ENCODE peak calls at places on chromosomes 3 and 15, in eight cellular contexts. H, U, D, E, W, F, B and O are unnamed samples.

GRCh38 chr3:129121792-129122696 is at the start of gene RAB43:
- DNase-seq in E (peak; percentile 95), U (peak; percentile 74), H (peak; percentile 75), F (peak; percentile 96), W (peak; percentile 62), B (peak; percentile 98), D (peak; percentile 91), O (peak; percentile 86)

GRCh38 chr3:182913889-182914288 is 66.4 kb downstream of the DCUN1D1 start:
- DNase-seq in H (no peak), B (no peak), E (no peak), F (no peak), D (no peak), U (peak; percentile 85), W (no peak), O (no peak)

GRCh38 chr3:143731776-143732175 is 116.5 kb downstream of the SLC9A9 start:
- DNase-seq in E (no peak), W (no peak), B (no peak), F (no peak), H (no peak), D (no peak), U (no peak), O (no peak)

GRCh38 chr3:54835701-54836100 is 92.2 kb downstream of the LRTM1 start:
- DNase-seq in F (no peak), D (no peak), U (no peak), H (no peak), W (no peak), B (no peak), E (no peak), O (no peak)

GRCh38 chr3:187227658-187228258 is 30.5 kb downstream of the RTP1 start:
- DNase-seq in D (no peak), B (no peak), E (no peak), H (peak; percentile 33), F (peak; percentile 60), W (peak; percentile 81), U (no peak), O (no peak)

GRCh38 chr3:159586587-159587202 is 401.9 kb upstream of the IL12A start:
- DNase-seq in U (no peak), B (peak; percentile 64), F (peak; percentile 30), H (peak; percentile 15), D (no peak), W (peak; percentile 39), E (no peak), O (no peak)

GRCh38 chr3:14988988-14989394 is 41.6 kb downstream of the NR2C2 start:
- DNase-seq in U (peak; percentile 98), E (no peak), D (no peak), F (no peak), W (no peak), B (no peak), H (peak; percentile 19), O (peak; percentile 21)

GRCh38 chr15:63495343-63495742 is 9.1 kb upstream of the USP3 start:
- DNase-seq in D (no peak), E (no peak), W (no peak), F (no peak), U (no peak), B (no peak), H (no peak), O (no peak)

GRCh38 chr15:37096878-37097568 is 3.3 kb downstream of the MEIS2 start:
- DNase-seq in D (no peak), E (peak; percentile 51), U (no peak), W (no peak), B (no peak), F (no peak), H (no peak), O (no peak)

GRCh38 chr3:115398481-115398880 is 224.8 kb upstream of the GAP43 start:
- DNase-seq in B (no peak), H (no peak), D (no peak), U (no peak), E (no peak), W (no peak), F (no peak), O (no peak)

GRCh38 chr15:90114451-90114901 is 12.2 kb upstream of the IDH2 start:
- DNase-seq in D (no peak), H (no peak), U (no peak), B (no peak), E (peak; percentile 4), F (no peak), W (no peak), O (no peak)

GRCh38 chr3:171328419-171329082 is 131.7 kb downstream of the TNIK start:
- DNase-seq in B (peak; percentile 39), E (peak; percentile 75), D (peak; percentile 25), H (no peak), W (peak; percentile 25), F (no peak), U (no peak), O (no peak)

GRCh38 chr15:70098461-70099166 is 897 bp upstream of the TLE3 start:
- DNase-seq in E (peak; percentile 94), U (peak; percentile 24), W (no peak), D (peak; percentile 52), H (peak; percentile 54), F (no peak), B (peak; percentile 60), O (peak; percentile 53)

GRCh38 chr15:88624156-88624970 is 3.2 kb downstream of the AEN start:
- DNase-seq in B (peak; percentile 49), E (no peak), W (peak; percentile 38), H (no peak), F (no peak), D (no peak), U (peak; percentile 79), O (no peak)

GRCh38 chr3:66557166-66557565 is 56.3 kb upstream of the LRIG1 start:
- DNase-seq in W (no peak), B (no peak), H (no peak), U (no peak), E (no peak), D (no peak), F (no peak), O (no peak)

GRCh38 chr3:14434105-14434504 is 31.7 kb downstream of the SLC6A6 start:
- DNase-seq in W (peak; percentile 77), F (no peak), U (no peak), D (no peak), B (no peak), E (no peak), H (no peak), O (no peak)

GRCh38 chr15:100078511-100079220 is 263.1 kb downstream of the ADAMTS17 start:
- DNase-seq in H (no peak), U (no peak), W (no peak), B (no peak), D (no peak), E (no peak), F (peak; percentile 33), O (no peak)

GRCh38 chr15:52428297-52428696 is 100.4 kb downstream of the MYO5A start:
- DNase-seq in B (no peak), U (no peak), H (no peak), F (no peak), D (no peak), E (no peak), W (peak; percentile 18), O (no peak)

DNA sequence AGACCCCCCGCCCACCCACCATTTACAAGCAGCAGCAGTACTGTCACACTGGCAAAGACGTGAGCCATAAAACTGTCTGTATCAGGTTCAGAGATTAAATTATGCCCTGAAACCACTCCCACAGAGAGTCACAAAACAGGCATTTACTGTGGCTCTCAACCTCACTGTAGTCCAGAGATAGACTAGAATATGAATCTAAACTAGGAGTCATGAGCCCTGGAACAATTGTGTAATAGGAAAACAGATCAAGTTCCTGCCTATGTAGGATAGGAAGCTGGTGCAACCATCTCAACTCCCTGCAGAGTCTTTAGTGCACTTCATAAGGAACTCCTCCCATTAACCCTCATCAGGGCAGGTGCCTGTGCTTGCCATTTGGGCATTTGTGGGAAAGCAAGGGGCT is 61.7 kb downstream of the FAM227B start:
- DNase-seq in U (no peak), W (no peak), E (no peak), D (no peak), H (no peak), F (no peak), B (no peak), O (no peak)
- TF ChIP-seq CTCF in U (no peak), W (no peak), E (no peak), D (no peak), H (no peak), F (no peak), B (no peak), O (no peak)

DNA sequence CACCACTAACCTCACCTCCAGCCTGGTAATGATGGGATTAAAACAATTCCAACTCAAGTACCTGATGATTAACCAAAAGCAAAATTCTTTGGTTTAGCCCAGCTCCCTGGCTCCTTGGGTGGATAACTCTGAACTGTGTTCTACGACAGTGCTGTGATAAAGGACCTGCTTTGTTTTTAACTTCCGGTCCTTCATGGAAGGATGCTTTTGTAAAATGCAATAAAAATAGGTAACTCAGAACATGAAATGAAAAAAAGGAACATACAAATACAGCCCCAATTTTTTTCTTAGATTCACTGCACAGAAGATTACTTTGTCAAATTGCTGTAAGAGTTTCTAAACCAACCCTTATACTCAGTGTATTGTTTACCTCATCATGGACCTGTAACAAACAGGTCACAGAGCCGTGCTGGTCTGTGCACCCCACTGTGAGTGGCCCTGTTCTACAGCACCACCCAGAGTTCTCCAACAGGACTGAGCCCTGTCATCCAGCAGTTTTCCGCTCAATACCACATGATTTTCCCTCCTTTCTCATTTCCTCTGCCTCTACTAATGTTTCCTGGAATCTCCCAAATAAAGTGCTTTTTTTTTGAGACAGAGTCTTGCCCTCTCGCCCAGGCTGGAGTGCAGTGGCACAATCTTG is 4.9 kb upstream of the PCYT1A start:
- DNase-seq in D (no peak), W (no peak), H (no peak), F (no peak), E (no peak), U (no peak), B (no peak), O (no peak)
- TF ChIP-seq CTCF in D (no peak), W (no peak), H (no peak), F (no peak), E (no peak), U (no peak), B (no peak), O (no peak)

DNA sequence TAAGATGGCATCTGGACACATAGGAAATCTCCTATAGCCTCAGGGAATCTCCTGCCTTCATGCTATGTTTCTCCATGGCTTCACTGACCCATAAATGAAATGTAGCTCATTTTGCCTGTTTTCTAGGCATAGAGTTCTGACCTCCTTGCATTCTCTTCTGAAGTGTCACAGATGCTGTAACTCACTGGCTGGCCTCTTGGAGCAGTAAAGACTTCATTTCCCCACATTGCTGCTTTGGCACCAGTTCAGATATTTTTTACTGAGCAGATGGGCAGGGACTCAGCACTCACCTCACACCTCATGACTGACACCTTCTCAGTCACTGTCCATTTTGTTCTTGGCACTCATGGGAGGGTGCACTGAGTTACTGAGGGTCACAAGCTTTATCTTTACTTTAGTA is 286.7 kb upstream of the TGFBR2 start:
- DNase-seq in B (peak; percentile 8), H (peak; percentile 14), E (peak; percentile 27), W (peak; percentile 49), F (peak; percentile 41), U (peak; percentile 43), D (no peak), O (no peak)
- TF ChIP-seq CTCF in B (peak; percentile 11), H (peak; percentile 11), E (peak; percentile 72), W (peak; percentile 49), F (peak; percentile 32), U (peak; percentile 42), D (peak; percentile 38), O (peak; percentile 46)

GRCh38 chr3:104214937-104215336 is 1151.8 kb upstream of the ALCAM start:
- DNase-seq in D (no peak), U (no peak), B (no peak), H (no peak), F (no peak), E (no peak), W (no peak), O (no peak)

DNA sequence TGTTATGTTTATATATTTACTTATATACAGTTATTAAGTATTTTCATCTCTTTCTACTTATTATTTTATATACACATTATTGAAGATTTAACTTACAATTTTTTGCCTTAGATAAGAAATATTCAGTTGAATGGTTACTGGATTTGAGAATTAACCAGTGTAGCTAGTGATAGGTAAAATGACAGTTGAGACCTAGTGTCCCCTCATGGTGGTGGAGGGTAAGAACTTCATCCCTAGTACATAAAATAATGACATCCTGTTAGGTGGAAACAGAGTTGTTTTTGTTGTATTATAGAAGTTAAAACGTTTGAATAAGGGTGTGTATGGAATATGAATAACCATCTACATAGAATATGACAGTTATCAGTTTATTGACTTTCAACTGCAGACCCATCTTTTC is 1152.4 kb upstream of the ALCAM start:
- DNase-seq in H (no peak), W (no peak), D (no peak), F (no peak), B (no peak), U (no peak), E (no peak), O (no peak)
- TF ChIP-seq CTCF in H (no peak), W (no peak), D (no peak), F (no peak), B (no peak), U (no peak), E (no peak), O (no peak)